ENCODE peak calls at places on chromosomes 7 and 10, in eight cellular contexts. O, C, E, M, V, S, R and W are unnamed samples.

GRCh38 chr10:11901454-11902431 is 78.6 kb downstream of the PROSER2 start:
- DNase-seq in M (peak), S (peak), E (no peak), R (no peak), C (no peak), V (no peak), O (no peak), W (no peak)

GRCh38 chr7:119408596-119408995 is 864.4 kb upstream of the KCND2 start:
- DNase-seq in O (no peak), E (no peak), V (no peak), S (no peak), R (no peak), M (no peak), C (no peak), W (no peak)

GRCh38 chr10:68156373-68157185 is 47.3 kb downstream of the MYPN start:
- DNase-seq in M (peak), E (peak), R (peak), O (peak), S (peak), V (peak), C (no peak), W (peak)

GRCh38 chr10:49369216-49370162 is 26.4 kb downstream of the DRGX start:
- DNase-seq in V (no peak), S (no peak), E (no peak), O (no peak), M (no peak), C (no peak), R (no peak), W (no peak)

GRCh38 chr7:148543-148931 is 43.8 kb upstream of the FAM20C start:
- DNase-seq in V (no peak), C (no peak), M (no peak), S (no peak), E (peak), R (no peak), O (no peak), W (no peak)

GRCh38 chr7:136183981-136184380 is 206.8 kb upstream of the MTPN start:
- DNase-seq in E (no peak), V (peak), O (no peak), M (peak), S (peak), C (no peak), R (no peak), W (no peak)

GRCh38 chr10:77296534-77297369 is 340.9 kb downstream of the KCNMA1 start:
- DNase-seq in O (no peak), C (no peak), R (no peak), M (no peak), S (no peak), V (no peak), E (peak), W (no peak)

GRCh38 chr7:44076101-44076895 is 6.0 kb downstream of the POLM start:
- DNase-seq in V (no peak), M (no peak), E (no peak), O (no peak), S (no peak), C (no peak), R (no peak), W (no peak)

GRCh38 chr7:131231381-131232220 is 96.1 kb upstream of the MKLN1 start:
- DNase-seq in V (no peak), C (peak), R (no peak), E (no peak), S (peak), M (peak), O (peak), W (no peak)

GRCh38 chr10:84118395-84119006 is 20.8 kb upstream of the GHITM start:
- DNase-seq in V (no peak), E (no peak), R (no peak), C (no peak), S (no peak), M (no peak), O (no peak), W (no peak)

GRCh38 chr10:104104926-104105325 is 17.0 kb upstream of the SFR1 start:
- DNase-seq in R (no peak), O (no peak), M (no peak), E (no peak), V (no peak), C (no peak), S (peak), W (no peak)

GRCh38 chr10:108911814-108912541 is 1011.3 kb downstream of the XPNPEP1 start:
- DNase-seq in E (no peak), S (peak), M (peak), R (peak), C (no peak), O (peak), V (peak), W (no peak)

GRCh38 chr7:132355048-132355447 is 221.2 kb downstream of the PLXNA4 start:
- DNase-seq in O (no peak), E (no peak), S (no peak), C (no peak), V (no peak), R (no peak), M (no peak), W (no peak)

GRCh38 chr10:35911233-35911632 is 269.1 kb upstream of the FZD8 start:
- DNase-seq in V (no peak), S (no peak), C (no peak), M (no peak), R (no peak), E (no peak), O (no peak), W (peak)

GRCh38 chr7:125930848-125931247 is 1001.2 kb upstream of the POT1 start:
- DNase-seq in E (no peak), C (no peak), V (no peak), O (no peak), S (no peak), M (no peak), R (no peak), W (no peak)

GRCh38 chr7:125927556-125927955 is 997.9 kb upstream of the POT1 start:
- DNase-seq in O (no peak), R (no peak), S (no peak), C (no peak), V (no peak), E (no peak), M (peak), W (no peak)

GRCh38 chr7:125924037-125924436 is 994.4 kb upstream of the POT1 start:
- DNase-seq in S (no peak), V (no peak), O (no peak), E (no peak), C (no peak), M (no peak), R (no peak), W (no peak)

DNA sequence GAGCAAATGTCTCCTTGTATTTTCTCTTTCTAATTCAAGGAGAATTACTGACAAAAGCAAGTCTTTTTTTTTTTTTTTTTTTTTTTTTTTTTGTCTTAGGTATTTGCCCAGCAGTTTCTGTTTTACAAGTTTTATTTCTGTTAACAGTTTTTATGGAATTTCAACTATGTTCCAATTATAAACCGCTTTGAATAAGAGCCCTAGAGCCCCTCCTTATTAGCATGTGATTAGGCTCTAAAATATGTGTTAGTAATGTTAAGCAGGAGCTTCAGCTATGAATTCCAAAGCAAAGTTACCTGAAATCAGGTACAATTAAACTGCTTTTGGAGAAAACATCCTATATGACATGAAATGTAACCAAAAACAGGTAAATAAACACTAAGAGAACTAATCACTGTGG is 997.0 kb upstream of the POT1 start:
- DNase-seq in S (no peak), R (no peak), C (no peak), E (no peak), O (no peak), V (no peak), M (no peak), W (peak)
- H3K9ac ChIP-seq in S (no peak), R (no peak), C (no peak), E (no peak), O (no peak), V (no peak), M (no peak), W (no peak)

DNA sequence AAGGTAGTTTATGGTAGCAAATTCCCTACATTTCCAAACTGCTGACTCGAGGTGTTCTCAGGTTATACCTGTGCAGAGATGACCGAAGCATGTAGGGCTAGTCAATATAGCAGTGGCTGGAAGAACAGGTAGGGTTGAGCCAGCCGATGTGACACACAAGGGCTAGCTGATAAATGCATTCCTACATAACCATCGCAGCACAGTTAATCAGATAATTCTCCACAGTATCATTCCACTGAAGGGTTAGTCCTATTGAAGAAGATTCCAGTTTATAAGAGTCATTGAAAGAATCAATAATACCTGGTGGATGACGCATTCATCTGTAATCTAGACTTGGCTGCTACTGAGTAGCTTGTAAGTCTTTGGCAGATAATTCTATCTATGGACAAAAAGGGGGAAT is 220.0 kb downstream of the KIF20B start:
- DNase-seq in R (no peak), M (peak), V (no peak), C (no peak), E (no peak), O (no peak), S (no peak), W (peak)
- H3K9ac ChIP-seq in R (no peak), M (no peak), V (no peak), C (no peak), E (no peak), O (no peak), S (no peak), W (no peak)

DNA sequence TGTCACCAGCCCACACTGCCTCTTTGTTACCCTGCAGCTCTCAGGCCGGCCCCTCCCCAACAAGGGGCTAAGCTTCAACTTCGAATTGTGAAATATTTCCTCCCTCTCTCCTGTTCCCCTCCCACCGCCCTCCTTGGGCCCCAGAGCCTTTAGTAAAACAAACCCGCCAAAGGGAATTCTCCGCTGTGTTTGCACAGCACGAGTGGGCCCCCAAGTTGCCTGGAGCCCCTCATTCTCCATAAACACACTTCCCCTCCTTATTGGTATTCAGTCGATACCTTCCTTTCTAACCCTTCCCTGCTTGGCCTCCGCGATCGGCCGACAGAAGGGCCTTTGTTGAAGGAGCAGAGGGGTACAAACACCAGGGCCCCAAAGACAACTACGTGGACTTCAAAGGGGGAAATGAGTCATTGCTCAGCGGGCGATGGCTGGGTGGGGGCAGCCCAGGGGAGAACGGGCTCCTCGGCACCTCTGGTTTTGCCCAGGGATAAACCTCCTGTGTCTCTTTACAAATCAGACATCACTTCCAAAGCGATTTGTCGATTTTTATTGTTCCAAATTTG is 45.4 kb downstream of the SLIT1 start:
- DNase-seq in O (no peak), R (no peak), S (no peak), C (no peak), V (no peak), M (peak), E (no peak), W (no peak)
- H3K9ac ChIP-seq in O (no peak), R (no peak), S (no peak), C (no peak), V (no peak), M (no peak), E (no peak), W (no peak)

GRCh38 chr7:84314263-84314662 is 119.7 kb upstream of the SEMA3A start:
- DNase-seq in R (no peak), C (no peak), S (no peak), E (no peak), V (no peak), M (no peak), O (no peak), W (no peak)
- H3K9ac ChIP-seq in R (no peak), C (no peak), S (no peak), E (no peak), V (no peak), M (no peak), O (no peak), W (no peak)

GRCh38 chr7:24972166-24972477 is 7.9 kb downstream of the OSBPL3 start:
- DNase-seq in V (no peak), C (no peak), S (no peak), E (no peak), O (no peak), M (peak), R (no peak), W (no peak)
- H3K9ac ChIP-seq in V (no peak), C (no peak), S (no peak), E (no peak), O (no peak), M (no peak), R (no peak), W (no peak)

GRCh38 chr10:30436200-30436599 is 2.2 kb downstream of the MAP3K8 start:
- DNase-seq in V (peak), E (peak), O (peak), M (peak), R (peak), S (peak), C (no peak), W (no peak)
- H3K9ac ChIP-seq in V (peak), E (peak), O (peak), M (peak), R (no peak), S (peak), C (peak), W (peak)